ENCODE peak calls at places on chromosomes 13 and 19, in nine cellular contexts. L is dorsolateral prefrontal cortex; Q is GM12865; X is H1; J is mucosa of gallbladder; O is Panc1; B is activated CD8-positive, alpha-beta T cell treated with anti-CD3 and anti-CD28 coated beads for 36 hours; K is neural progenitor cell; M is A673. P is an unnamed sample.
A peak's percentile ranks its signal among the peaks of the same experiment; 100 is the strongest.

GRCh38 chr13:95541308-95541707 is 11.2 kb upstream of the CLDN10 start:
- DNase-seq in Q (no peak), O (no peak), K (no peak), X (no peak), L (no peak), J (no peak), B (no peak), M (no peak), P (no peak)

GRCh38 chr13:90103099-90103784 is 1244.2 kb upstream of the MIR17HG start:
- DNase-seq in X (no peak), O (no peak), M (no peak), Q (no peak), K (no peak), B (no peak), J (no peak), L (no peak), P (no peak)

GRCh38 chr13:87678353-87678752 is 7.2 kb downstream of the SLITRK5 start:
- DNase-seq in B (no peak), K (no peak), Q (no peak), L (no peak), O (no peak), X (no peak), J (no peak), M (no peak), P (peak; percentile 8)

GRCh38 chr19:10936661-10937084 is 8.1 kb downstream of the TIMM29 start:
- DNase-seq in J (peak; percentile 51), M (peak; percentile 89), B (peak; percentile 56), L (no peak), K (peak; percentile 96), Q (peak; percentile 79), X (no peak), O (peak; percentile 57), P (peak; percentile 66)

GRCh38 chr13:76463314-76463713 is 422.9 kb downstream of the KCTD12 start:
- DNase-seq in K (no peak), X (no peak), L (no peak), B (no peak), O (no peak), Q (no peak), J (no peak), M (no peak), P (no peak)

GRCh38 chr13:109357751-109358150 is 428.6 kb downstream of the IRS2 start:
- DNase-seq in K (no peak), B (no peak), J (no peak), X (no peak), M (no peak), Q (no peak), L (no peak), O (no peak), P (no peak)

GRCh38 chr13:44921478-44921877 is 67.8 kb downstream of the NUFIP1 start:
- DNase-seq in Q (no peak), J (no peak), K (peak; percentile 26), X (no peak), O (no peak), B (no peak), M (no peak), L (no peak), P (no peak)

GRCh38 chr13:98751397-98752110 is 918 bp downstream of the SLC15A1 start:
- DNase-seq in B (no peak), O (no peak), Q (no peak), K (peak; percentile 43), L (no peak), X (no peak), M (peak; percentile 12), J (peak; percentile 66), P (no peak)

GRCh38 chr13:97600438-97601080 is 166.6 kb downstream of the RAP2A start:
- DNase-seq in J (no peak), B (no peak), L (no peak), X (no peak), M (peak; percentile 40), O (no peak), K (no peak), Q (no peak), P (no peak)

GRCh38 chr13:32910530-32910929 is 105.7 kb upstream of the KL start:
- DNase-seq in M (no peak), J (no peak), K (no peak), B (no peak), Q (no peak), O (no peak), X (no peak), L (no peak), P (no peak)

GRCh38 chr13:60584976-60585375 is 188.0 kb downstream of the TDRD3 start:
- DNase-seq in B (no peak), Q (no peak), L (no peak), J (no peak), K (peak; percentile 73), O (no peak), M (no peak), X (no peak), P (no peak)

GRCh38 chr19:8423821-8424223 is 10.7 kb downstream of the MARCHF2 start:
- DNase-seq in B (no peak), L (no peak), O (peak; percentile 57), J (peak; percentile 86), K (no peak), M (peak; percentile 45), Q (no peak), X (no peak), P (no peak)

GRCh38 chr19:2095338-2095938 is 688 bp downstream of the MOB3A start:
- DNase-seq in M (no peak), O (no peak), B (peak; percentile 33), Q (peak; percentile 57), L (no peak), J (no peak), X (no peak), K (peak; percentile 11), P (no peak)

GRCh38 chr19:23440791-23441190 is 45.5 kb upstream of the ZNF91 start:
- DNase-seq in Q (peak; percentile 16), M (no peak), K (no peak), B (peak; percentile 37), L (no peak), J (no peak), X (no peak), O (no peak), P (no peak)

GRCh38 chr13:76019421-76020044 is 383.4 kb downstream of the LMO7 start:
- DNase-seq in L (peak; percentile 69), B (no peak), X (peak; percentile 51), K (peak; percentile 79), Q (peak; percentile 9), M (peak; percentile 61), O (no peak), J (no peak), P (no peak)

P was measured in GM20000.